ENCODE peak calls at places on chromosomes 2 and 18, in six cellular contexts. S is A549, V is endothelial cell of umbilical vein, Y is K562, E is HepG2, H is GM12878. P is an unnamed sample.
A peak's percentile ranks its signal among the peaks of the same experiment; 100 is the strongest.

GRCh38 chr2:71619230-71619741 is 165.9 kb downstream of the DYSF start:
- DNase-seq in S (no peak), V (no peak), Y (no peak), E (no peak), H (no peak), P (no peak)

GRCh38 chr2:157182834-157183396 is 74.6 kb upstream of the GALNT5 start:
- DNase-seq in S (peak; percentile 58), V (peak; percentile 94), Y (no peak), E (no peak), H (no peak), P (peak; percentile 18)

GRCh38 chr2:25098558-25099486 is 56.9 kb downstream of the EFR3B start:
- DNase-seq in S (peak; percentile 35), V (peak; percentile 86), Y (no peak), E (no peak), H (no peak), P (no peak)

GRCh38 chr2:127153691-127154158 is 46.8 kb upstream of the BIN1 start:
- DNase-seq in S (peak; percentile 27), V (peak; percentile 86), Y (no peak), E (no peak), H (no peak), P (peak; percentile 46)

GRCh38 chr18:34718610-34719009 is 8.5 kb downstream of the DTNA start:
- DNase-seq in S (no peak), V (no peak), Y (no peak), E (no peak), H (no peak), P (no peak)

GRCh38 chr18:1292167-1292566 is 387.5 kb downstream of the ADCYAP1 start:
- DNase-seq in S (no peak), V (no peak), Y (no peak), E (no peak), H (no peak), P (no peak)

GRCh38 chr18:45254683-45255082 is 360.6 kb upstream of the SLC14A2 start:
- DNase-seq in S (no peak), V (no peak), Y (no peak), E (no peak), H (no peak), P (no peak)

GRCh38 chr2:141329949-141330348 is 800.9 kb downstream of the LRP1B start:
- DNase-seq in S (no peak), V (no peak), Y (no peak), E (no peak), H (no peak), P (no peak)

GRCh38 chr2:123609077-123609476 is 416.0 kb upstream of the CNTNAP5 start:
- DNase-seq in S (no peak), V (no peak), Y (no peak), E (no peak), H (no peak), P (no peak)

GRCh38 chr2:105361132-105361889 is 24.0 kb downstream of the C2orf49 start:
- DNase-seq in S (no peak), V (no peak), Y (no peak), E (no peak), H (no peak), P (no peak)

GRCh38 chr2:105388971-105389381 is 9.9 kb downstream of the FHL2 start:
- DNase-seq in S (no peak), V (peak; percentile 99), Y (no peak), E (no peak), H (no peak), P (no peak)

GRCh38 chr2:28979041-28979440 is 2.1 kb upstream of the TOGARAM2 start:
- DNase-seq in S (no peak), V (no peak), Y (no peak), E (no peak), H (no peak), P (no peak)

GRCh38 chr2:72118386-72118785 is 29.3 kb downstream of the CYP26B1 start:
- DNase-seq in S (no peak), V (no peak), Y (no peak), E (no peak), H (no peak), P (no peak)

GRCh38 chr2:182522428-182522896 is 95.6 kb upstream of the PDE1A start:
- DNase-seq in S (no peak), V (peak; percentile 95), Y (no peak), E (no peak), H (no peak), P (no peak)

GRCh38 chr2:200380139-200380561 is 73.7 kb downstream of the SPATS2L start:
- DNase-seq in S (no peak), V (no peak), Y (no peak), E (no peak), H (no peak), P (no peak)

GRCh38 chr2:235643680-235644117 is 149.9 kb downstream of the AGAP1 start:
- DNase-seq in S (no peak), V (no peak), Y (no peak), E (no peak), H (no peak), P (no peak)

GRCh38 chr18:2134364-2134763 is 436.9 kb downstream of the METTL4 start:
- DNase-seq in S (no peak), V (no peak), Y (no peak), E (no peak), H (no peak), P (no peak)

GRCh38 chr2:239296020-239296932 is 104.5 kb downstream of the HDAC4 start:
- DNase-seq in S (no peak), V (no peak), Y (no peak), E (peak; percentile 87), H (no peak), P (no peak)

GRCh38 chr2:213306320-213306942 is 22.2 kb downstream of the SPAG16 start:
- DNase-seq in S (no peak), V (no peak), Y (no peak), E (no peak), H (no peak), P (no peak)

GRCh38 chr2:205405752-205406151 is 276.5 kb upstream of the NRP2 start:
- DNase-seq in S (no peak), V (peak; percentile 87), Y (no peak), E (no peak), H (no peak), P (no peak)

GRCh38 chr2:214830794-214831346 is 21.4 kb upstream of the BARD1 start:
- DNase-seq in S (no peak), V (peak; percentile 40), Y (no peak), E (peak; percentile 39), H (no peak), P (peak; percentile 35)

GRCh38 chr2:100272848-100273329 is 49.4 kb downstream of the LONRF2 start:
- DNase-seq in S (no peak), V (no peak), Y (no peak), E (no peak), H (no peak), P (no peak)

GRCh38 chr2:106703161-106703560 is 182.8 kb downstream of the ST6GAL2 start:
- DNase-seq in S (no peak), V (no peak), Y (no peak), E (no peak), H (no peak), P (no peak)

GRCh38 chr2:2286592-2286991 is 44.5 kb downstream of the MYT1L start:
- DNase-seq in S (no peak), V (no peak), Y (no peak), E (no peak), H (no peak), P (no peak)

GRCh38 chr2:33213648-33214047 is 262.8 kb upstream of the RASGRP3 start:
- DNase-seq in S (no peak), V (peak; percentile 16), Y (no peak), E (no peak), H (no peak), P (no peak)

GRCh38 chr2:33209976-33210375 is 263.2 kb downstream of the LTBP1 start:
- DNase-seq in S (no peak), V (peak; percentile 72), Y (no peak), E (no peak), H (no peak), P (no peak)

GRCh38 chr2:33213244-33213643 is 263.2 kb upstream of the RASGRP3 start:
- DNase-seq in S (no peak), V (peak; percentile 29), Y (no peak), E (no peak), H (no peak), P (no peak)

GRCh38 chr2:33210626-33211025 is 263.9 kb downstream of the LTBP1 start:
- DNase-seq in S (peak; percentile 49), V (peak; percentile 94), Y (no peak), E (no peak), H (no peak), P (no peak)

DNA sequence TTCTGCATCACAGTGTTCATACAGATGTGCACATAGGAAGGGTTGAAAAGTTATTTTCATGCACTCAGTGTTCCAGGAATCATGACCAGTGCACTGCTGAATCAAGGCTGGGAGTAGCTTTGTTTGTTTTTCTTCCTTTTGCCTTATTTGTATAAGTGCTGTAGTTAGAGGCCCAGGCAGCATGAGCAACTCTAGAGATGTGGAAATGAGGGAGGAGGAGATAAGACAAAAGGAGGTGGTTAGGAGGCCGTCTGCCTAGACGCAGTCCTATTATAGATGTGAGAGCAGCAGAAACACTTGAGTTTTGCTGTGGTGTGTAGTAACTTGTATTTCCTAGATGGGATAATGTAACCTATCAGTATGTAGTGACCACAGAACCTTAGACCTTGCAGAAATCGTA is 264.3 kb upstream of the RASGRP3 start:
- DNase-seq in S (peak; percentile 46), V (peak; percentile 91), Y (no peak), E (peak; percentile 45), H (no peak), P (no peak)
- TF ChIP-seq MAX in S (no peak), V (no peak), Y (no peak), E (no peak), H (no peak), P (no peak)

GRCh38 chr18:30486856-30487255 is 555.7 kb downstream of the DSC3 start:
- DNase-seq in S (no peak), V (no peak), Y (no peak), E (no peak), H (no peak), P (no peak)
- TF ChIP-seq MYC in S (no peak), V (no peak), Y (no peak), E (no peak), H (no peak), P (no peak)

DNA sequence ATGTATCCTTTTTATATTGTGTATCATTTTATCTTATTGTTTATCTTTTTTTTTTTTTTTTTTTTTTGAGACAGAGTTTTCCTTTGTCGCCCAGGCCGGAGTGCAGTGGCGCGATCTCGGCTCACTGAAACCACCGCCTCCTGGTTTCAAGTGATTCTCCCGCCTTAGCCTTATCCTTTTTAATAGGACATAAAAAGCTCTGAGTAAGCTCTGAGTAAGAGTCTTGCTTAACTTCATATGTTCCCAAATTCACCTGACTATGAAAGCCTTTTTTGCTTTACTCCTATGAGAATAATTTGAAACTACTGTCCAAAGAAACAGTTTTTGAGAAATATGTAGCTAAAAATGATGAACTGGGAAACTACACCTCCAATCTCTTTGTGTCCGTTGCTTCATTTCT is 525.5 kb downstream of the IRS1 start:
- DNase-seq in S (no peak), V (no peak), Y (no peak), E (no peak), H (no peak), P (no peak)
- H3K4me3 ChIP-seq in S (no peak overlapping the region), V (no peak overlapping the region), Y (no peak overlapping the region), E (no peak overlapping the region), H (no peak overlapping the region), P (no peak overlapping the region)

DNA sequence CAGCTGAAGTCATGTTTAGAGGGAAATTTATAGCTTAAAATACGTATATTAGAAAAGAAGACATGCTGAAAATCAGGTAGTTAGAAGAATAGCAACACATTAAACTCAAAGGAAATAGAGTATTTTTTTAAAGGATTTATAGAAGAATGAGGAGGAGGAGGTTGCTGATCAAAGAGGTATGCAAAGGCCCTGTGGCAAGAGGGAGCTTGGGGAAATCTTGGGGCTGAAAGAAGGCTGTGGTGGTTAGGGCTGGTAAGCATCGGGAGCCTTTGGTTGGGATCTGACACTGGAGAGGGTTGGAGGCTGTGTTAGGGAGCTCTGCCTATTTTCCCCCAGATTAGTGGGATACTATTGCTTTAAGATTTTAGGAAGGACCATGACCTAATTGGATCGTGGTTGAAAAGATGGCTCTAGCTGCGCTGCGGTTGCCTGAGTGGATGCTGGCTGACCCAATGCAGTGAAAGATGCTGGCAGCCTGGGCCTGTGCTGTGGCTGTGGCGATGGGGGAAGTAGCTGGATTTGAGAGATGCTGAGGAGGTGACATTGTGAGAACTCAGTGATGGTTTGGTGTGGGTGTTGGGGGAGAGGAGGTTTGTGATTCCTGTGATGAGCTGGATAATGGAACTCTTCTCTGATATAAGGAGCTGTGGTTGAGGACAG is 11.7 kb downstream of the DGKD start:
- DNase-seq in S (no peak), V (no peak), Y (no peak), E (no peak), H (no peak), P (no peak)
- TF ChIP-seq MAX in S (no peak), V (no peak), Y (no peak), E (no peak), H (no peak), P (no peak)